ENCODE peak calls at places on chromosomes 11 and 22, in six cellular contexts. A, M, I, X, Q and E are unnamed samples.

GRCh38 chr11:16603890-16604783 is 134.3 kb upstream of the C11orf58 start:
- DNase-seq in A (peak; percentile 27), M (no peak), I (no peak), X (peak; percentile 33), Q (no peak), E (peak; percentile 15)

GRCh38 chr11:69154211-69154913 is 1.4 kb upstream of the SMIM38 start:
- DNase-seq in A (no peak), M (no peak), I (no peak), X (no peak), Q (no peak), E (no peak)

GRCh38 chr22:27687984-27688545 is 113.5 kb downstream of the MN1 start:
- DNase-seq in A (no peak), M (no peak), I (peak; percentile 31), X (no peak), Q (no peak), E (no peak)

GRCh38 chr11:23124996-23125395 is 264.7 kb upstream of the CCDC179 start:
- DNase-seq in A (no peak), M (no peak), I (no peak), X (no peak), Q (no peak), E (no peak)

GRCh38 chr11:3867209-3868071 is 12.0 kb downstream of the STIM1 start:
- DNase-seq in A (no peak), M (no peak), I (peak; percentile 30), X (no peak), Q (no peak), E (no peak)

GRCh38 chr11:47412152-47412746 is 3.9 kb downstream of the SLC39A13 start:
- DNase-seq in A (peak; percentile 32), M (peak; percentile 28), I (peak; percentile 51), X (peak; percentile 78), Q (peak; percentile 33), E (peak; percentile 29)

GRCh38 chr11:44860967-44861828 is 89.5 kb downstream of the TP53I11 start:
- DNase-seq in A (no peak), M (no peak), I (no peak), X (no peak), Q (no peak), E (no peak)

GRCh38 chr11:36500315-36500721 is 9.8 kb downstream of the TRAF6 start:
- DNase-seq in A (peak; percentile 69), M (no peak), I (peak; percentile 92), X (peak; percentile 51), Q (peak; percentile 42), E (no peak)

GRCh38 chr11:111414267-111414931 is 35.3 kb upstream of the POU2AF1 start:
- DNase-seq in A (peak; percentile 76), M (no peak), I (no peak), X (no peak), Q (no peak), E (no peak)

GRCh38 chr22:28977481-28977971 is 84.1 kb downstream of the C22orf31 start:
- DNase-seq in A (peak; percentile 90), M (no peak), I (peak; percentile 32), X (no peak), Q (no peak), E (no peak)